ENCODE peak calls at places on chromosome 6, in five cellular contexts. G, Z, L, R and P are unnamed samples.

GRCh38 chr6:21599074-21599639 is 5.6 kb downstream of the SOX4 start:
- DNase-seq in G (no peak), Z (no peak), R (no peak), L (no peak), P (no peak)

GRCh38 chr6:19327684-19328083 is 509.5 kb upstream of the ID4 start:
- DNase-seq in G (no peak), R (no peak), L (no peak), Z (no peak), P (no peak)

GRCh38 chr6:22435151-22435550 is 134.2 kb upstream of the HDGFL1 start:
- DNase-seq in L (no peak), Z (no peak), G (no peak), R (no peak), P (no peak)

GRCh38 chr6:34189806-34190503 is 44.1 kb upstream of the GRM4 start:
- DNase-seq in G (no peak), L (no peak), R (no peak), Z (no peak), P (no peak)

GRCh38 chr6:27133281-27134227 is 113.9 kb upstream of the PRSS16 start:
- DNase-seq in Z (peak; percentile 55), G (no peak), L (peak; percentile 53), R (peak; percentile 67), P (peak; percentile 81)

GRCh38 chr6:108803982-108804490 is 44.2 kb upstream of the ARMC2 start:
- DNase-seq in Z (no peak), G (no peak), R (no peak), L (no peak), P (no peak)

GRCh38 chr6:71012871-71013456 is 56.1 kb upstream of the B3GAT2 start:
- DNase-seq in L (no peak), G (no peak), Z (peak; percentile 59), R (peak; percentile 41), P (peak; percentile 79)

GRCh38 chr6:46719099-46719498 is 16.1 kb downstream of the PLA2G7 start:
- DNase-seq in G (no peak), R (peak; percentile 60), L (no peak), Z (no peak), P (no peak)

GRCh38 chr6:104118274-104118673 is 741.4 kb downstream of the HACE1 start:
- DNase-seq in L (no peak), R (no peak), G (no peak), Z (no peak), P (no peak)

GRCh38 chr6:133916650-133917151 is 27.8 kb downstream of the TCF21 start:
- DNase-seq in Z (peak; percentile 75), R (peak; percentile 73), G (peak; percentile 96), L (peak; percentile 38), P (peak; percentile 90)

GRCh38 chr6:68559052-68559451 is 76.0 kb upstream of the ADGRB3 start:
- DNase-seq in L (no peak), G (no peak), Z (peak; percentile 82), R (peak; percentile 10), P (peak; percentile 67)

GRCh38 chr6:20402181-20403079 is 751 bp downstream of the E2F3 start:
- DNase-seq in L (no peak), Z (peak; percentile 16), G (no peak), R (peak; percentile 44), P (peak; percentile 88)

GRCh38 chr6:170177383-170178265 is 113.3 kb downstream of the DLL1 start:
- DNase-seq in R (peak; percentile 14), L (no peak), G (no peak), Z (no peak), P (peak; percentile 54)

GRCh38 chr6:105646391-105646867 is 243.5 kb upstream of the PREP start:
- DNase-seq in G (no peak), Z (no peak), L (no peak), R (peak; percentile 4), P (no peak)

GRCh38 chr6:122709922-122710512 is 69.5 kb upstream of the FABP7 start:
- DNase-seq in Z (no peak), G (no peak), R (no peak), L (no peak), P (no peak)

GRCh38 chr6:31720196-31720770 is 1.3 kb downstream of the LY6G6C start:
- DNase-seq in Z (no peak), R (no peak), G (no peak), L (no peak), P (no peak)

GRCh38 chr6:134663800-134664535 is 285.9 kb downstream of the ALDH8A1 start:
- DNase-seq in R (no peak), L (no peak), G (no peak), Z (no peak), P (no peak)

GRCh38 chr6:4025681-4026080 is 53.3 kb downstream of the FAM217A start:
- DNase-seq in Z (no peak), R (no peak), L (no peak), G (no peak), P (no peak)

GRCh38 chr6:162560891-162561290 is 166.7 kb downstream of the PRKN start:
- DNase-seq in L (no peak), R (no peak), Z (no peak), G (no peak), P (peak; percentile 90)

GRCh38 chr6:137543114-137543513 is 48.9 kb upstream of the OLIG3 start:
- DNase-seq in G (no peak), Z (peak; percentile 13), L (no peak), R (no peak), P (no peak)

GRCh38 chr6:121647905-121648304 is 212.5 kb downstream of the GJA1 start:
- DNase-seq in G (no peak), L (no peak), Z (no peak), R (no peak), P (no peak)

GRCh38 chr6:127022297-127022696 is 96.2 kb upstream of the RSPO3 start:
- DNase-seq in G (no peak), Z (peak; percentile 25), L (no peak), R (no peak), P (peak; percentile 30)

GRCh38 chr6:166271376-166271765 is 36.8 kb downstream of the PRR18 start:
- DNase-seq in L (no peak), Z (no peak), G (no peak), R (no peak), P (no peak)

GRCh38 chr6:17456711-17457110 is 63.3 kb downstream of the CAP2 start:
- DNase-seq in G (no peak), L (no peak), Z (no peak), R (no peak), P (no peak)

GRCh38 chr6:36130672-36131516 is 581 bp downstream of the MAPK13 start:
- DNase-seq in L (no peak), R (peak; percentile 52), G (no peak), Z (peak; percentile 69), P (no peak)